ENCODE peak calls at places on chromosomes 4 and X, in five cellular contexts. One of them, this sample, is unnamed.

GRCh38 chrX:102765794-102766193 is 45.3 kb downstream of the GPRASP3 start:
- DNase-seq in AG20443: peak; percentile 40
- DNase-seq in SK-N-SH: no peak
- DNase-seq in psoas muscle: no peak
- DNase-seq in lower lobe of right lung: no peak
- DNase-seq in this sample: no peak

GRCh38 chr4:147518846-147519767 is 38.2 kb downstream of the EDNRA start:
- DNase-seq in AG20443: peak; percentile 68
- DNase-seq in psoas muscle: no peak
- DNase-seq in SK-N-SH: peak; percentile 44
- DNase-seq in lower lobe of right lung: peak; percentile 51
- DNase-seq in this sample: no peak

GRCh38 chr4:72326692-72327632 is 242.1 kb downstream of the ADAMTS3 start:
- DNase-seq in SK-N-SH: peak; percentile 21
- DNase-seq in lower lobe of right lung: no peak
- DNase-seq in AG20443: peak; percentile 40
- DNase-seq in psoas muscle: no peak
- DNase-seq in this sample: no peak

GRCh38 chr4:8538703-8539567 is 41.3 kb upstream of the GPR78 start:
- DNase-seq in lower lobe of right lung: no peak
- DNase-seq in AG20443: peak; percentile 69
- DNase-seq in psoas muscle: peak; percentile 18
- DNase-seq in SK-N-SH: no peak
- DNase-seq in this sample: no peak

GRCh38 chrX:71543316-71543715 is 10.4 kb downstream of the OGT start:
- DNase-seq in psoas muscle: no peak
- DNase-seq in AG20443: peak; percentile 35
- DNase-seq in lower lobe of right lung: no peak
- DNase-seq in SK-N-SH: no peak
- DNase-seq in this sample: no peak

GRCh38 chrX:102067966-102068723 is 57.3 kb upstream of the TCEAL2 start:
- DNase-seq in psoas muscle: no peak
- DNase-seq in lower lobe of right lung: no peak
- DNase-seq in SK-N-SH: peak; percentile 10
- DNase-seq in AG20443: peak; percentile 20
- DNase-seq in this sample: no peak

GRCh38 chr4:141329174-141329569 is 108.5 kb downstream of the ZNF330 start:
- DNase-seq in AG20443: peak; percentile 46
- DNase-seq in psoas muscle: no peak
- DNase-seq in lower lobe of right lung: no peak
- DNase-seq in SK-N-SH: no peak
- DNase-seq in this sample: no peak

GRCh38 chr4:84971319-84971932 is 4.9 kb upstream of the WDFY3 start:
- DNase-seq in AG20443: peak; percentile 52
- DNase-seq in SK-N-SH: peak; percentile 30
- DNase-seq in psoas muscle: no peak
- DNase-seq in lower lobe of right lung: no peak
- DNase-seq in this sample: no peak

GRCh38 chr4:183342541-183343533 is 20.6 kb upstream of the CLDN24 start:
- DNase-seq in lower lobe of right lung: no peak
- DNase-seq in AG20443: peak; percentile 40
- DNase-seq in SK-N-SH: peak; percentile 48
- DNase-seq in psoas muscle: peak; percentile 55
- DNase-seq in this sample: peak; percentile 68

GRCh38 chrX:10090319-10090718 is 66.5 kb upstream of the CLCN4 start:
- DNase-seq in AG20443: no peak
- DNase-seq in psoas muscle: no peak
- DNase-seq in SK-N-SH: no peak
- DNase-seq in lower lobe of right lung: no peak
- DNase-seq in this sample: peak; percentile 46

GRCh38 chr4:3531306-3531886 is 826 bp downstream of the LRPAP1 start:
- DNase-seq in SK-N-SH: no peak
- DNase-seq in lower lobe of right lung: no peak
- DNase-seq in AG20443: no peak
- DNase-seq in psoas muscle: peak; percentile 32
- DNase-seq in this sample: peak; percentile 66

GRCh38 chr4:22237846-22238513 is 277.9 kb downstream of the ADGRA3 start:
- DNase-seq in SK-N-SH: no peak
- DNase-seq in AG20443: no peak
- DNase-seq in psoas muscle: no peak
- DNase-seq in lower lobe of right lung: no peak
- DNase-seq in this sample: no peak

This sample was measured in cardiac septum.